ENCODE peak calls at places on chromosome 2, in seven cellular contexts. C is GM12891, W is H1, B is K562, T is HepG2, V is GM12878, N is SK-N-SH. F is an unnamed sample.

GRCh38 chr2:72744049-72744448 is 81.8 kb downstream of the EXOC6B start:
- DNase-seq in C (no peak), N (no peak), V (no peak), B (no peak), W (no peak), T (no peak), F (no peak)

GRCh38 chr2:119468154-119468955 is 36.7 kb downstream of the TMEM37 start:
- DNase-seq in W (no peak), N (no peak), V (no peak), B (no peak), T (no peak), C (no peak), F (no peak)

GRCh38 chr2:127503491-127503890 is 22.8 kb downstream of the IWS1 start:
- DNase-seq in T (no peak), C (no peak), B (no peak), N (no peak), W (no peak), V (no peak), F (no peak)

GRCh38 chr2:228938629-228939028 is 332.5 kb downstream of the PID1 start:
- DNase-seq in C (no peak), N (no peak), V (no peak), T (no peak), B (no peak), W (no peak), F (no peak)

GRCh38 chr2:235518317-235519090 is 24.7 kb downstream of the AGAP1 start:
- DNase-seq in T (no peak), N (no peak), W (no peak), C (no peak), V (no peak), B (no peak), F (no peak)

GRCh38 chr2:20343128-20343527 is 7.5 kb downstream of the PUM2 start:
- DNase-seq in C (no peak), V (no peak), N (no peak), T (no peak), W (no peak), B (no peak), F (no peak)

GRCh38 chr2:70258532-70258875 is 567 bp downstream of the PCYOX1 start:
- DNase-seq in W (no peak), V (no peak), B (no peak), N (peak; percentile 56), C (no peak), T (peak; percentile 41), F (no peak)

GRCh38 chr2:47086054-47086471 is 69.0 kb downstream of the STPG4 start:
- DNase-seq in B (no peak), T (no peak), V (no peak), N (peak; percentile 52), W (no peak), C (no peak), F (no peak)

GRCh38 chr2:219172231-219173154 is 2.7 kb upstream of the SLC23A3 start:
- DNase-seq in W (no peak), B (no peak), T (no peak), C (no peak), V (no peak), N (no peak), F (no peak)

GRCh38 chr2:119523383-119523958 is 812 bp downstream of the SCTR start:
- DNase-seq in C (no peak), N (no peak), W (no peak), V (no peak), T (no peak), B (no peak), F (no peak)

GRCh38 chr2:240628507-240629418 is 3.5 kb downstream of the GPR35 start:
- DNase-seq in W (no peak), B (no peak), N (peak; percentile 21), T (no peak), C (no peak), V (no peak), F (peak; percentile 13)

GRCh38 chr2:145744541-145745386 is 1224.8 kb upstream of the ZEB2 start:
- DNase-seq in B (no peak), W (no peak), N (no peak), V (no peak), T (no peak), C (no peak), F (no peak)

GRCh38 chr2:177873915-177874314 is 198.7 kb downstream of the PDE11A start:
- DNase-seq in V (no peak), N (no peak), T (peak; percentile 34), B (no peak), W (no peak), C (no peak), F (no peak)

GRCh38 chr2:236168110-236169067 is at the start of gene GBX2:
- DNase-seq in B (peak; percentile 92), W (no peak), T (no peak), C (no peak), V (no peak), N (peak; percentile 91), F (no peak)

GRCh38 chr2:9596621-9597311 is 34.0 kb downstream of the YWHAQ start:
- DNase-seq in C (no peak), T (no peak), B (no peak), N (no peak), V (no peak), W (no peak), F (no peak)

GRCh38 chr2:1117569-1117968 is 166.9 kb downstream of the SNTG2 start:
- DNase-seq in B (no peak), V (no peak), N (peak; percentile 49), T (no peak), W (no peak), C (no peak), F (no peak)

GRCh38 chr2:37365669-37366068 is 21.2 kb downstream of the QPCT start:
- DNase-seq in N (no peak), W (no peak), B (no peak), C (no peak), V (no peak), T (no peak), F (no peak)

GRCh38 chr2:6993230-6993640 is 76.0 kb downstream of the RNF144A start:
- DNase-seq in T (no peak), B (no peak), V (no peak), N (peak; percentile 83), W (no peak), C (no peak), F (no peak)
- TF ChIP-seq TAF1 in T (no peak), B (no peak), V (no peak), N (no peak), W (no peak), C (no peak), F (no peak)

DNA sequence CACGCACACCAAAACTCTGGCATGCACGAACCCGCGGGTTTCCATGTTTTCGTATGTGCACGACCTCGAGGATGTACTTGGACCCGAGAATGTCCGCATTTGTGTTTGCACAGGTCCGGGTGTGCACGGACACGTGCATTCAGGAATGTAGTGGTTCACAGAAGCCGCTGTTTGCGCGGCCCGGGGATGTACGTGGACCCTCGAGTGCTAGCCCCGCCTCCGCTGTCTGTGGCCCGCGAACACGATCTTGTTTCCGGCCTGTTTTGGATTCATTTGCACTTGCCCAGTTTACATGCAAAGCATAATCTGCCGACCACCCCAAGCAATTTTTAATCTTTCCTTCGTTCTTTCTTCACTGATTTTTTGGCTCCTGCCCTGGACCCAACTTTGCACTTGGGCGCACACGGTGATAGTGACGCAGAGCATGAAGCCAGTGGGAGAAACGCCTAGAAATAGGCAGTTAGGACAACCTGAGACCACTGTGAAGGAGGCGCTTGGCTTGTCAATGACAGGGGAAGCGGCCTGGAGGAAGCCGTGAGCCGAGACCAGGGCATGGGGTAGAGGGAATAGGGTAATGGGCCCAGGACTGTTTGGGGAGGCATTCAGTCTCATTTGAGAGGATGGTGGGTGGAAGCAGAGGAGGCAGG is 45.4 kb upstream of the PTMA start:
- DNase-seq in T (no peak), W (no peak), V (no peak), C (no peak), N (no peak), B (no peak), F (no peak)
- TF ChIP-seq TAF1 in T (no peak), W (no peak), V (no peak), C (no peak), N (no peak), B (no peak), F (no peak)

GRCh38 chr2:52916976-52917375 is 850.6 kb upstream of the CHAC2 start:
- DNase-seq in N (no peak), C (no peak), V (no peak), B (no peak), T (no peak), W (no peak), F (no peak)

GRCh38 chr2:52919668-52920067 is 847.9 kb upstream of the CHAC2 start:
- DNase-seq in W (no peak), B (no peak), N (no peak), C (no peak), V (no peak), T (no peak), F (no peak)

DNA sequence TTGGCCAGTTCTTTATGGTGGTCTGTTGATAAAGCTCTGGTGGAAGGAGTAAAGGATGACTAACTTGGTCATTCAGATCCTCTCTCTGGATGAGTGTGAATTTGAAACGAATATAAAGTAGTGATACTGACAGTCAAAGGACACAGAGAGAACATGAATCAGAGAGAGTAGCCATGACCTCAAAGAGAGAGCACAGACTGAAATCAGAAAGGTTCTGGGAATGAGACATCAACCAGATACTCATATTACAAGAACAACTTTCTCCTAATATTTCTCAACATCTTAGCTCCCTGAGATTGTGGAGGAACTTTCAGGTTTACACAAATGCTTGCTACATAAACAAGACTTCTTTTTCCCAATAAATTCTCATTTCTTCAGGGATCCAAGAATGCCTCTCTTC is 849.1 kb upstream of the CHAC2 start:
- DNase-seq in W (no peak), T (no peak), B (no peak), V (no peak), N (no peak), C (no peak), F (no peak)
- TF ChIP-seq TAF1 in W (no peak), T (no peak), B (no peak), V (no peak), N (no peak), C (no peak), F (no peak)

GRCh38 chr2:101127319-101128056 is 23.7 kb downstream of the TBC1D8 start:
- DNase-seq in C (no peak), V (no peak), N (no peak), T (no peak), B (no peak), W (no peak), F (no peak)

GRCh38 chr2:101125374-101125773 is 25.8 kb downstream of the TBC1D8 start:
- DNase-seq in T (peak; percentile 53), N (no peak), W (no peak), V (no peak), C (no peak), B (no peak), F (no peak)

GRCh38 chr2:101125799-101126198 is 25.4 kb downstream of the TBC1D8 start:
- DNase-seq in T (no peak), B (no peak), C (no peak), N (no peak), V (no peak), W (no peak), F (no peak)

GRCh38 chr2:101124061-101124460 is 27.1 kb downstream of the TBC1D8 start:
- DNase-seq in T (peak; percentile 22), W (no peak), V (no peak), C (no peak), N (no peak), B (no peak), F (no peak)

GRCh38 chr2:101124684-101125366 is 26.4 kb downstream of the TBC1D8 start:
- DNase-seq in W (no peak), C (no peak), T (peak; percentile 96), N (no peak), B (no peak), V (no peak), F (no peak)
- TF ChIP-seq TAF1 in W (no peak), C (no peak), T (no peak), N (no peak), B (no peak), V (no peak), F (no peak)

F was measured in GM12892.